ENCODE peak calls at places on chromosomes 11 and 22, in four cellular contexts. U, X, N and O are unnamed samples.

GRCh38 chr11:92528051-92528450 is 303.4 kb downstream of the FAT3 start:
- DNase-seq in U (peak; percentile 9), X (no peak), N (peak; percentile 43), O (no peak)

GRCh38 chr11:65500262-65501004 is 1.6 kb downstream of the MALAT1 start:
- DNase-seq in U (peak; percentile 78), N (peak; percentile 58), X (peak; percentile 61), O (peak; percentile 45)

GRCh38 chr22:45740236-45740635 is 68.6 kb downstream of the ATXN10 start:
- DNase-seq in X (no peak), U (no peak), N (no peak), O (no peak)

GRCh38 chr11:121459413-121460041 is 6.8 kb upstream of the SORL1-AS1 start:
- DNase-seq in U (no peak), N (no peak), X (no peak), O (no peak)

GRCh38 chr11:11973866-11974265 is 34.6 kb downstream of the DKK3 start:
- DNase-seq in X (no peak), N (no peak), U (no peak), O (no peak)

GRCh38 chr11:67316882-67317364 is 13.6 kb downstream of the SSH3 start:
- DNase-seq in U (peak; percentile 67), N (no peak), X (no peak), O (peak; percentile 15)

GRCh38 chr11:110295487-110296225 is 758 bp downstream of the RDX start:
- DNase-seq in U (peak; percentile 38), X (peak; percentile 90), N (peak; percentile 54), O (no peak)

GRCh38 chr11:84800755-84801346 is 826.3 kb downstream of the DLG2 start:
- DNase-seq in N (peak; percentile 26), X (no peak), U (peak; percentile 58), O (peak; percentile 10)

GRCh38 chr22:17267661-17268330 is 48.6 kb upstream of the ADA2 start:
- DNase-seq in N (no peak), U (no peak), X (no peak), O (no peak)

GRCh38 chr22:30116362-30117117 is 36.3 kb downstream of the HORMAD2 start:
- DNase-seq in N (peak; percentile 45), U (peak; percentile 72), X (no peak), O (no peak)

GRCh38 chr11:10450451-10451398 is 4.3 kb upstream of the AMPD3 start:
- DNase-seq in X (peak; percentile 43), N (peak; percentile 13), U (no peak), O (no peak)

GRCh38 chr11:10323793-10324170 is 18.9 kb downstream of the ADM start:
- DNase-seq in X (no peak), U (peak; percentile 79), N (peak; percentile 43), O (no peak)

GRCh38 chr22:46061431-46062231 is 84.7 kb upstream of the WNT7B start:
- DNase-seq in U (no peak), X (no peak), N (no peak), O (no peak)

GRCh38 chr11:84634309-84634708 is 992.8 kb downstream of the DLG2 start:
- DNase-seq in X (no peak), N (no peak), U (no peak), O (no peak)

GRCh38 chr22:48098936-48099245 is 1336.4 kb downstream of the TBC1D22A start:
- DNase-seq in N (no peak), U (no peak), X (no peak), O (no peak)

GRCh38 chr11:69700278-69701140 is 3.3 kb downstream of the FGF19 start:
- DNase-seq in N (peak; percentile 75), X (no peak), U (peak; percentile 43), O (no peak)

GRCh38 chr22:35971418-35972119 is 57.1 kb downstream of the RBFOX2 start:
- DNase-seq in U (peak; percentile 98), N (peak; percentile 86), X (no peak), O (peak; percentile 99)

GRCh38 chr11:34839969-34840368 is 76.2 kb downstream of the APIP start:
- DNase-seq in U (no peak), N (no peak), X (no peak), O (no peak)

GRCh38 chr22:38572065-38572464 is 2.1 kb upstream of the DMC1 start:
- DNase-seq in N (peak; percentile 64), X (peak; percentile 49), U (peak; percentile 79), O (no peak)

GRCh38 chr22:32736746-32737145 is 64.8 kb upstream of the TIMP3 start:
- DNase-seq in X (no peak), U (no peak), N (no peak), O (no peak)
- H3K4me3 ChIP-seq in X (no peak overlapping the region), U (no peak overlapping the region), N (no peak overlapping the region), O (no peak overlapping the region)

DNA sequence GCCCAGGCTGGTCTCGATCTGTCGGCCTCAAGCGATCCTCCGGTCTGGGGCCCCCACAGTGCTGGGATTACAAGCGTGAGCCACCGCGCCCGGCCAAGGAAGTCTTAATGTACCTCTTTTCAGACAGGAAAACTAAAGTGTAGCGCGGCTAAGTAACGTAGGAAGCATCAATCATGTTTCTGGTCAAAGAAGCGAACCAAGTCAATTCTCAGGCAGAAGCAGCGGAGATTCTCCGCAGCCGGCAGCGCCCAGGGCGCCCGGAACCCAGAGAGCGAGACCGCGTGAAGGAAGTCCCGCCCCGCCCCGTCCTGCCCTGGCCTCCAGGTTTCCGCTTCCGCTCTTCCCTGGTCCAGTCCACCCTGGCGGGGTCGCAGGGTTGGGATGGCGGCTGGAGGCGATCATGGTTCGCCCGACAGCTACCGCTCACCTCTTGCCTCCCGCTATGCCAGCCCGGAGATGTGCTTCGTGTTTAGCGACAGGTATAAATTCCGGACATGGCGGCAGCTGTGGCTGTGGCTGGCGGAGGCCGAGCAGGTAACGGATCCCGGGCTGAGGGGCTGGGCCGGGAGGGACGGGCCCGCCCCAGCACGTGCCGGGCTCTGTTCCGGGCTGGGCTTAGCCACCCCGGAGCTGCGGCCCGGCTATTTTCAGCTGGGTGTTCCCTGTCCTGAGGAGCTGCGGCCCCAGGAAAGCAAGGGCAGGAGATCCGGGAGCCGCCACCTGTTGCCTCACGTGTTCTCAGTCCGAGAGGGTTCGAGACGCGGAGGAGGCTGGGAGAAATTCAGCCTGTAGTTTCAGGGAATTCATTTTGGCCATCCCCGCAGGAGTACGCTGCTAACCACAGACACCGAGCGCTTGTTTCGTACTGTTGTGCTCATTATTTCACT is at the start of gene ADSL:
- DNase-seq in U (peak; percentile 78), X (peak; percentile 91), N (peak; percentile 84), O (peak; percentile 50)
- TF ChIP-seq CTCF in U (peak; percentile 14), X (no peak), N (peak; percentile 10), O (no peak)

DNA sequence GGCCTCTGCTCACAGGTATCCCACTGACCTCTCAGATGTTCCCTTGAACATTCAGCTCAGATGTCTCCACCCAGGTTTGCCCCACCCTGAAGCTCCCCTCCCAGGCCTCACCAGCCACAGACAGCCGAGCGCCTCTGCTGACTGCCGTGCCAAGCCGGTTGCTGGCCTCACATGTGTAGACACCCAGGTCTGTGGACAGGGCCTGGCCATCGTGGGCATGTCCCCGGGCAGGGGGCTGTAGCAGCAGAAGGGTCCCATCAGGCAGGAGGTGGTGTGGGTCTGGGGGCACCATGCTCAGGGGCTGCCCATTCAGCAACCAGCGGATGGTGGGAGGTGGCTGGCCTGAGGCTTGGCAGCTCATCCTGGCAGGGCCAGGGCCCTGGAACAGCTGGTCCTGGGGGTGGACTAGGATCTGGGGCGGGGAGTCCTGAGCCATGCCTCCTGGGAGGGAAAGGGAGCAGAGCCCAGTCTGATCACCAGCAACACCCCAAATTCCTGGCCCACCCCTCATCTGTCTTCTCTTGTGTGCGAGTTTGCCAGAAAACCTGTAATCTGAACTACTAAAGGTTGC is 759 bp downstream of the ROBO4 start:
- DNase-seq in X (no peak), N (no peak), U (peak; percentile 90), O (no peak)
- H3K4me3 ChIP-seq in X (no peak overlapping the region), N (no peak overlapping the region), U (peak overlapping the region; percentile 33), O (no peak overlapping the region)

DNA sequence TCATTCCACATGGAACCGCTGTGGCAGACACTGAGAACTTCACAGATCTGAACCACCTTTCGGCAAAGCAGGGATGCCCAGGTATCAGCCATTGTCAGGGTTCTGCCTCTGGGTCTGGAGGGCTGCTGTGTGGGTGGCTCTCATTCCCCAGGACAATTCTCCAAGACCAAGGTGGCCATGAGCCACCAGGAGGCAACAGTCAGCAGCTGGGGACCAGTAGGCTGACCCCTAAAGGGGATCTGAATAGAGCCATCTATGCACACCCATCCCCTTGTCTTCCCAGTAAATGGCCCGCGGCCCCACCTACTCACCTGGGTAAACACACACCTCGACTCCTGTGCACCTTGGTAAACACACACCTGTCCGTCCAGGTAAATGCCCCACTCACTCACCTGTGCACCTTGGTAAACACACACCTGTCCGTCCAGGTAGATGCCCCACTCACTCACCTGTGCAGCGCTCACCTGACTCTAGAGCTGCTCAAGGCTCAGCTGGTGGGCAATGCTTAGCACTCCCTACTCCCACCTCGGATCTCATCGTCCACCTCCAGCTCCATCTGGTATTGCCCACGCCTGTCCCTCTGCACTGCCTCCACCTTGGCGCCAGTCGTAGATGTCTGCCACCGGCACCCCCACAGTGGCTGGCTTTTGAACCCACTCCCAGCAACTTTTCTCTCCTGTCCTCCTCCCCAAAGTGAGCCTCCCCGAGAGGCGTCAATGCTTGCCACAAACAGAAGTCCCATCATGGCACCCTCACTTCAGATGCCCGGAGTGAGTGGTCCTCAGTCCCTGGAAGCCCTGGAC is 10.2 kb downstream of the SLC25A1 start:
- DNase-seq in N (no peak), U (no peak), X (no peak), O (no peak)
- TF ChIP-seq CTCF in N (no peak), U (no peak), X (no peak), O (no peak)

GRCh38 chr11:134033696-134034491 is 35.0 kb upstream of the JAM3 start:
- DNase-seq in U (peak; percentile 87), N (peak; percentile 84), X (peak; percentile 19), O (peak; percentile 59)
- H3K4me3 ChIP-seq in U (peak overlapping the region; percentile 50), N (peak overlapping the region; percentile 22), X (no peak overlapping the region), O (no peak overlapping the region)

GRCh38 chr22:20611418-20611817 is 104.0 kb downstream of the MED15 start:
- DNase-seq in U (no peak), N (no peak), X (no peak), O (no peak)

GRCh38 chr22:20610757-20611156 is 103.3 kb downstream of the MED15 start:
- DNase-seq in U (no peak), N (no peak), X (no peak), O (no peak)

GRCh38 chr22:20615021-20615420 is 107.6 kb downstream of the MED15 start:
- DNase-seq in X (no peak), U (no peak), N (no peak), O (no peak)

GRCh38 chr22:20615533-20616450 is 108.4 kb downstream of the MED15 start:
- DNase-seq in X (no peak), N (no peak), U (no peak), O (no peak)

DNA sequence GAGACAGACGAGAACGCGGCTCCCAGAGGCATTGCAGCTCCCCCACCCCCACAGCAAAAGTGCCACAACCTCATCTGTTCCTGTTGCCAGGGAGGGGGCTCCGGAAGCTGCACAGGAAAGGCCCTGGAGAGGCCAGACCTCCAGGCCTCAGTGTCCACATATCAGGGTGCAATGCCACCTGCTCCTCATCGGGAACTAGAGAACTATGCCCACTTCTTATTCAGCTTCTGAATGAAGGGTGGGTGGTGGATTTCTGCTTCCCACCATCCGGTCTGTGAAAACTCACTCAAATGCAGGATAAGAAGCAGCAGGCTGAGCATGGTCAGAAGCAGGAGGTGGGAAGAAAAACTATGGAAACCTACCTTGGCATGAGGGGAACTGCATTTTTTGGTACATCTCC is 105.9 kb downstream of the MED15 start:
- DNase-seq in U (no peak), X (no peak), N (no peak), O (no peak)
- TF ChIP-seq CTCF in U (no peak), X (no peak), N (no peak), O (no peak)